ENCODE peak calls at places on chromosomes 5 and 9, in seven cellular contexts. One of them, this sample, is unnamed.

GRCh38 chr5:123512631-123513461 is 869 bp downstream of the CSNK1G3 start:
- DNase-seq in T-helper 9 cell: peak
- DNase-seq in globus pallidus: peak
- DNase-seq in T-helper 22 cell: peak
- DNase-seq in stimulated activated CD4-positive, alpha-beta T cell treated with anti-CD3 and anti-CD28 coated beads, Interleukin-12 subunit alpha, Interleukin-12 subunit beta, amount 100 ng/mL, for 24 hours: peak
- DNase-seq in stomach: peak
- DNase-seq in GM12892: no peak
- DNase-seq in this sample: peak

GRCh38 chr5:151319334-151319733 is 15.8 kb upstream of the SLC36A3 start:
- DNase-seq in T-helper 9 cell: no peak
- DNase-seq in globus pallidus: peak
- DNase-seq in T-helper 22 cell: no peak
- DNase-seq in stimulated activated CD4-positive, alpha-beta T cell treated with anti-CD3 and anti-CD28 coated beads, Interleukin-12 subunit alpha, Interleukin-12 subunit beta, amount 100 ng/mL, for 24 hours: no peak
- DNase-seq in stomach: no peak
- DNase-seq in GM12892: no peak
- DNase-seq in this sample: no peak

GRCh38 chr5:32096891-32097592 is 77.1 kb downstream of the GOLPH3 start:
- DNase-seq in T-helper 9 cell: no peak
- DNase-seq in globus pallidus: no peak
- DNase-seq in T-helper 22 cell: no peak
- DNase-seq in stimulated activated CD4-positive, alpha-beta T cell treated with anti-CD3 and anti-CD28 coated beads, Interleukin-12 subunit alpha, Interleukin-12 subunit beta, amount 100 ng/mL, for 24 hours: no peak
- DNase-seq in stomach: peak
- DNase-seq in GM12892: no peak
- DNase-seq in this sample: no peak

GRCh38 chr5:113038714-113039113 is 62.1 kb downstream of the DCP2 start:
- DNase-seq in T-helper 9 cell: no peak
- DNase-seq in globus pallidus: no peak
- DNase-seq in T-helper 22 cell: no peak
- DNase-seq in stimulated activated CD4-positive, alpha-beta T cell treated with anti-CD3 and anti-CD28 coated beads, Interleukin-12 subunit alpha, Interleukin-12 subunit beta, amount 100 ng/mL, for 24 hours: no peak
- DNase-seq in stomach: no peak
- DNase-seq in GM12892: no peak
- DNase-seq in this sample: no peak

GRCh38 chr9:93601063-93601462 is 24.7 kb downstream of the PHF2 start:
- DNase-seq in T-helper 9 cell: no peak
- DNase-seq in globus pallidus: no peak
- DNase-seq in T-helper 22 cell: no peak
- DNase-seq in stimulated activated CD4-positive, alpha-beta T cell treated with anti-CD3 and anti-CD28 coated beads, Interleukin-12 subunit alpha, Interleukin-12 subunit beta, amount 100 ng/mL, for 24 hours: no peak
- DNase-seq in stomach: no peak
- DNase-seq in GM12892: no peak
- DNase-seq in this sample: no peak

GRCh38 chr9:93171261-93171660 is 12.7 kb upstream of the WNK2 start:
- DNase-seq in T-helper 9 cell: no peak
- DNase-seq in globus pallidus: no peak
- DNase-seq in T-helper 22 cell: no peak
- DNase-seq in stimulated activated CD4-positive, alpha-beta T cell treated with anti-CD3 and anti-CD28 coated beads, Interleukin-12 subunit alpha, Interleukin-12 subunit beta, amount 100 ng/mL, for 24 hours: no peak
- DNase-seq in stomach: no peak
- DNase-seq in GM12892: no peak
- DNase-seq in this sample: no peak

GRCh38 chr5:40033411-40033810 is 608.6 kb upstream of the DAB2 start:
- DNase-seq in T-helper 9 cell: peak
- DNase-seq in globus pallidus: no peak
- DNase-seq in T-helper 22 cell: peak
- DNase-seq in stimulated activated CD4-positive, alpha-beta T cell treated with anti-CD3 and anti-CD28 coated beads, Interleukin-12 subunit alpha, Interleukin-12 subunit beta, amount 100 ng/mL, for 24 hours: no peak
- DNase-seq in stomach: no peak
- DNase-seq in GM12892: no peak
- DNase-seq in this sample: no peak

GRCh38 chr5:74040065-74040551 is 414.1 kb downstream of the ARHGEF28 start:
- DNase-seq in T-helper 9 cell: no peak
- DNase-seq in globus pallidus: no peak
- DNase-seq in T-helper 22 cell: no peak
- DNase-seq in stimulated activated CD4-positive, alpha-beta T cell treated with anti-CD3 and anti-CD28 coated beads, Interleukin-12 subunit alpha, Interleukin-12 subunit beta, amount 100 ng/mL, for 24 hours: no peak
- DNase-seq in stomach: no peak
- DNase-seq in GM12892: no peak
- DNase-seq in this sample: no peak

GRCh38 chr5:169354921-169355320 is 54.0 kb upstream of the SLIT3 start:
- DNase-seq in T-helper 9 cell: no peak
- DNase-seq in globus pallidus: no peak
- DNase-seq in T-helper 22 cell: no peak
- DNase-seq in stimulated activated CD4-positive, alpha-beta T cell treated with anti-CD3 and anti-CD28 coated beads, Interleukin-12 subunit alpha, Interleukin-12 subunit beta, amount 100 ng/mL, for 24 hours: no peak
- DNase-seq in stomach: no peak
- DNase-seq in GM12892: no peak
- DNase-seq in this sample: no peak

GRCh38 chr5:135016926-135017325 is 17.1 kb downstream of the PITX1 start:
- DNase-seq in T-helper 9 cell: no peak
- DNase-seq in globus pallidus: no peak
- DNase-seq in T-helper 22 cell: no peak
- DNase-seq in stimulated activated CD4-positive, alpha-beta T cell treated with anti-CD3 and anti-CD28 coated beads, Interleukin-12 subunit alpha, Interleukin-12 subunit beta, amount 100 ng/mL, for 24 hours: no peak
- DNase-seq in stomach: peak
- DNase-seq in GM12892: no peak
- DNase-seq in this sample: no peak

GRCh38 chr5:172798422-172799215 is 27.6 kb upstream of the DUSP1 start:
- DNase-seq in T-helper 9 cell: no peak
- DNase-seq in globus pallidus: no peak
- DNase-seq in T-helper 22 cell: no peak
- DNase-seq in stimulated activated CD4-positive, alpha-beta T cell treated with anti-CD3 and anti-CD28 coated beads, Interleukin-12 subunit alpha, Interleukin-12 subunit beta, amount 100 ng/mL, for 24 hours: no peak
- DNase-seq in stomach: no peak
- DNase-seq in GM12892: no peak
- DNase-seq in this sample: no peak

GRCh38 chr5:9233712-9234111 is 312.2 kb downstream of the SEMA5A start:
- DNase-seq in T-helper 9 cell: no peak
- DNase-seq in globus pallidus: no peak
- DNase-seq in T-helper 22 cell: no peak
- DNase-seq in stimulated activated CD4-positive, alpha-beta T cell treated with anti-CD3 and anti-CD28 coated beads, Interleukin-12 subunit alpha, Interleukin-12 subunit beta, amount 100 ng/mL, for 24 hours: no peak
- DNase-seq in stomach: no peak
- DNase-seq in GM12892: no peak
- DNase-seq in this sample: no peak

GRCh38 chr9:95773061-95773433 is 102.4 kb upstream of the ERCC6L2 start:
- DNase-seq in T-helper 9 cell: no peak
- DNase-seq in globus pallidus: no peak
- DNase-seq in T-helper 22 cell: no peak
- DNase-seq in stimulated activated CD4-positive, alpha-beta T cell treated with anti-CD3 and anti-CD28 coated beads, Interleukin-12 subunit alpha, Interleukin-12 subunit beta, amount 100 ng/mL, for 24 hours: no peak
- DNase-seq in stomach: no peak
- DNase-seq in GM12892: no peak
- DNase-seq in this sample: no peak

GRCh38 chr9:28212979-28213378 is 639.7 kb upstream of the C9orf72 start:
- DNase-seq in T-helper 9 cell: no peak
- DNase-seq in globus pallidus: no peak
- DNase-seq in T-helper 22 cell: no peak
- DNase-seq in stimulated activated CD4-positive, alpha-beta T cell treated with anti-CD3 and anti-CD28 coated beads, Interleukin-12 subunit alpha, Interleukin-12 subunit beta, amount 100 ng/mL, for 24 hours: no peak
- DNase-seq in stomach: no peak
- DNase-seq in GM12892: no peak
- DNase-seq in this sample: no peak

GRCh38 chr9:33041459-33042188 is 16.6 kb downstream of the DNAJA1 start:
- DNase-seq in T-helper 9 cell: no peak
- DNase-seq in globus pallidus: no peak
- DNase-seq in T-helper 22 cell: no peak
- DNase-seq in stimulated activated CD4-positive, alpha-beta T cell treated with anti-CD3 and anti-CD28 coated beads, Interleukin-12 subunit alpha, Interleukin-12 subunit beta, amount 100 ng/mL, for 24 hours: no peak
- DNase-seq in stomach: no peak
- DNase-seq in GM12892: no peak
- DNase-seq in this sample: no peak

GRCh38 chr5:146301666-146302065 is 37.0 kb upstream of the POU4F3 start:
- DNase-seq in T-helper 9 cell: no peak
- DNase-seq in globus pallidus: no peak
- DNase-seq in T-helper 22 cell: no peak
- DNase-seq in stimulated activated CD4-positive, alpha-beta T cell treated with anti-CD3 and anti-CD28 coated beads, Interleukin-12 subunit alpha, Interleukin-12 subunit beta, amount 100 ng/mL, for 24 hours: no peak
- DNase-seq in stomach: no peak
- DNase-seq in GM12892: no peak
- DNase-seq in this sample: no peak

GRCh38 chr9:81459591-81459990 is 229.8 kb downstream of the TLE1 start:
- DNase-seq in T-helper 9 cell: no peak
- DNase-seq in globus pallidus: no peak
- DNase-seq in T-helper 22 cell: no peak
- DNase-seq in stimulated activated CD4-positive, alpha-beta T cell treated with anti-CD3 and anti-CD28 coated beads, Interleukin-12 subunit alpha, Interleukin-12 subunit beta, amount 100 ng/mL, for 24 hours: no peak
- DNase-seq in stomach: no peak
- DNase-seq in GM12892: no peak
- DNase-seq in this sample: no peak

This sample was measured in mucosa of descending colon.